ENCODE peak calls at places on chromosomes 5 and 9, in six cellular contexts. G, K, E, M, D and Z are unnamed samples.

GRCh38 chr9:94941211-94941875 is 214.8 kb downstream of the AOPEP start:
- DNase-seq in G (no peak), K (peak; percentile 41), E (peak; percentile 72), M (no peak), D (peak; percentile 47), Z (peak; percentile 26)

GRCh38 chr5:133316346-133317343 is 264.8 kb downstream of the HSPA4 start:
- DNase-seq in G (no peak), K (no peak), E (no peak), M (peak; percentile 20), D (peak; percentile 27), Z (peak; percentile 14)

GRCh38 chr9:3181049-3181953 is 337.4 kb upstream of the PUM3 start:
- DNase-seq in G (peak; percentile 80), K (peak; percentile 15), E (peak; percentile 64), M (peak; percentile 48), D (peak; percentile 8), Z (peak; percentile 27)

GRCh38 chr5:135220394-135221186 is 178.4 kb downstream of the MACROH2A1 start:
- DNase-seq in G (no peak), K (no peak), E (no peak), M (no peak), D (no peak), Z (no peak)

GRCh38 chr5:145027266-145027665 is 807.9 kb downstream of the PRELID2 start:
- DNase-seq in G (no peak), K (no peak), E (no peak), M (no peak), D (no peak), Z (no peak)

GRCh38 chr5:125410501-125411162 is 664.2 kb upstream of the ZNF608 start:
- DNase-seq in G (peak; percentile 83), K (peak; percentile 89), E (no peak), M (peak; percentile 46), D (no peak), Z (peak; percentile 70)

GRCh38 chr5:153629496-153629895 is 139.0 kb downstream of the GRIA1 start:
- DNase-seq in G (peak; percentile 4), K (no peak), E (no peak), M (no peak), D (no peak), Z (peak; percentile 16)

GRCh38 chr5:53490747-53491146 is 10.3 kb downstream of the FST start:
- DNase-seq in G (peak; percentile 89), K (peak; percentile 72), E (no peak), M (no peak), D (no peak), Z (peak; percentile 86)

GRCh38 chr9:108809269-108809668 is 46.5 kb downstream of the ACTL7B start:
- DNase-seq in G (no peak), K (no peak), E (no peak), M (no peak), D (no peak), Z (no peak)

GRCh38 chr9:20683351-20684034 is 566 bp upstream of the FOCAD start:
- DNase-seq in G (peak; percentile 69), K (peak; percentile 89), E (peak; percentile 68), M (peak; percentile 17), D (peak; percentile 34), Z (peak; percentile 79)

GRCh38 chr5:132080595-132080994 is 7.0 kb downstream of the CSF2 start:
- DNase-seq in G (no peak), K (no peak), E (no peak), M (no peak), D (no peak), Z (no peak)

GRCh38 chr9:72471096-72471495 is 50.3 kb upstream of the TMC1 start:
- DNase-seq in G (peak; percentile 33), K (no peak), E (no peak), M (no peak), D (no peak), Z (no peak)

GRCh38 chr9:96048954-96049831 is 173.7 kb downstream of the ERCC6L2 start:
- DNase-seq in G (no peak), K (no peak), E (peak; percentile 91), M (no peak), D (no peak), Z (no peak)

GRCh38 chr9:85483214-85483613 is 258.5 kb downstream of the AGTPBP1 start:
- DNase-seq in G (peak; percentile 4), K (no peak), E (no peak), M (peak; percentile 31), D (no peak), Z (no peak)

GRCh38 chr5:159928122-159928960 is 12.1 kb downstream of the ADRA1B start:
- DNase-seq in G (peak; percentile 93), K (peak; percentile 89), E (no peak), M (peak; percentile 90), D (peak; percentile 73), Z (peak; percentile 97)

GRCh38 chr9:38227656-38228055 is 158.6 kb upstream of the SHB start:
- DNase-seq in G (peak; percentile 69), K (peak; percentile 2), E (no peak), M (peak; percentile 33), D (no peak), Z (no peak)

GRCh38 chr9:80602291-80602690 is 1030.5 kb downstream of the TLE4 start:
- DNase-seq in G (no peak), K (no peak), E (no peak), M (peak; percentile 4), D (no peak), Z (no peak)

GRCh38 chr9:126373241-126373640 is 46.6 kb downstream of the MVB12B start:
- DNase-seq in G (peak; percentile 87), K (peak; percentile 46), E (no peak), M (peak; percentile 62), D (peak; percentile 10), Z (no peak)

GRCh38 chr5:161414037-161414436 is 132.5 kb downstream of the GABRB2 start:
- DNase-seq in G (peak; percentile 31), K (no peak), E (no peak), M (no peak), D (no peak), Z (peak; percentile 6)
- TF ChIP-seq CTCF in G (no peak), K (no peak), E (no peak), M (no peak), D (no peak), Z (no peak)

GRCh38 chr5:77847129-77847460 is 71.0 kb upstream of the TBCA start:
- DNase-seq in G (no peak), K (no peak), E (no peak), M (no peak), D (no peak), Z (no peak)

GRCh38 chr5:77844408-77845272 is 68.5 kb upstream of the TBCA start:
- DNase-seq in G (no peak), K (no peak), E (no peak), M (no peak), D (no peak), Z (peak; percentile 12)

GRCh38 chr5:77843570-77844407 is 67.7 kb upstream of the TBCA start:
- DNase-seq in G (no peak), K (no peak), E (no peak), M (no peak), D (no peak), Z (peak; percentile 3)

GRCh38 chr5:77846422-77847128 is 70.4 kb upstream of the TBCA start:
- DNase-seq in G (no peak), K (no peak), E (no peak), M (no peak), D (no peak), Z (no peak)

DNA sequence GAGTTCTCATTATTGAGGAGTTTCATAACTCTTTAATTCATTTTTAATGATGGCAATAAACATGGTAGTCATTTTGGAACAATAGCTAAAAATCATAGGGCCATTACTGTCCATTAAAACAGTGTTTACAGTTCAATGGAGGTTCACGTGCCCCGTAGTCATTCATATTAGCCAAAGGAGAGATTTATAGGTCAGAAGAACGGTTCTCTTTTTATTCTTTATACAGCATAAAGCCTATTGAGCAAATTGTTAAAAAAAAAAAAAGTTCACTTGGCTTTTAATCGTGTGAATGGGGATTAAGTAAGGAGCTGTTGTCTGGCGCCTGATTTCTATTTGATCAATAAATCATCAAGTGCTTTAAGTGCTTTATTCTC is 69.1 kb upstream of the TBCA start:
- DNase-seq in G (no peak), K (no peak), E (no peak), M (no peak), D (no peak), Z (no peak)
- H3K4me3 ChIP-seq in G (no peak overlapping the region), K (no peak overlapping the region), E (no peak overlapping the region), M (no peak overlapping the region), D (no peak overlapping the region), Z (no peak overlapping the region)

GRCh38 chr9:136849038-136849959 is at the start of gene PHPT1:
- DNase-seq in G (peak; percentile 100), K (peak; percentile 100), E (peak; percentile 99), M (peak; percentile 97), D (peak; percentile 99), Z (peak; percentile 99)
- TF ChIP-seq CTCF in G (no peak), K (no peak), E (no peak), M (no peak), D (no peak), Z (no peak)

DNA sequence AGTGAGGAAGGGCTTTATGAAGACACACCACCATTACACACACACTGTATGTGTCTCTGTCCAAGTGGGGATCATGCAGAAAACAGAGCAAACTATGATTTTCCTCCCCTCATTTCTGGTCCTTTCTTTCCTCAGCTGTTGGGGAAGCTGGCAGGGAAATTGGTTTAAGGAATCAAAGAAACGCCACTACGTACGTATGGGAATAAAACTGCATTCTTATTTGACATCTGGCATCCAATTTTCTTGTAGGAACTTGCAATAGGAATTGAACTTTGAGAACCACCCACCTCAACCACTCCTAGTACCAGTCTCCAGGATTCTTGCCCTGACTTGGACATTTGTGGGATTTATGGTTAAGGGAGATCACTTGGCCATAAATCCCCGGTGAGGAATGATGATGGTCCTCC is 125.8 kb downstream of the PDE4D start:
- DNase-seq in G (peak; percentile 78), K (no peak), E (no peak), M (no peak), D (no peak), Z (no peak)
- H3K4me3 ChIP-seq in G (peak overlapping the region; percentile 85), K (peak overlapping the region; percentile 58), E (no peak overlapping the region), M (peak overlapping the region; percentile 81), D (peak overlapping the region; percentile 79), Z (peak overlapping the region; percentile 48)